ENCODE peak calls at places on chromosomes 7 and 10, in five cellular contexts. One of them, this sample, is unnamed.

GRCh38 chr7:73717991-73718405 is 1.5 kb downstream of the STX1A start:
- DNase-seq in astrocyte: peak; percentile 90
- DNase-seq in lower lobe of right lung: no peak
- DNase-seq in sigmoid colon: no peak
- DNase-seq in B cell: peak; percentile 58
- DNase-seq in this sample: peak; percentile 91

GRCh38 chr7:130793855-130794618 is 60.0 kb upstream of the KLF14 start:
- DNase-seq in astrocyte: peak; percentile 33
- DNase-seq in lower lobe of right lung: no peak
- DNase-seq in sigmoid colon: no peak
- DNase-seq in B cell: no peak
- DNase-seq in this sample: no peak

GRCh38 chr7:106568680-106569499 is 92.1 kb downstream of the CCDC71L start:
- DNase-seq in astrocyte: peak; percentile 52
- DNase-seq in lower lobe of right lung: no peak
- DNase-seq in sigmoid colon: no peak
- DNase-seq in B cell: no peak
- DNase-seq in this sample: no peak

GRCh38 chr10:115005771-115006170 is 67.8 kb downstream of the TRUB1 start:
- DNase-seq in astrocyte: no peak
- DNase-seq in lower lobe of right lung: no peak
- DNase-seq in sigmoid colon: no peak
- DNase-seq in B cell: no peak
- DNase-seq in this sample: no peak

GRCh38 chr7:155860840-155861479 is 48.7 kb upstream of the SHH start:
- DNase-seq in astrocyte: peak; percentile 23
- DNase-seq in lower lobe of right lung: peak; percentile 86
- DNase-seq in sigmoid colon: peak; percentile 55
- DNase-seq in B cell: no peak
- DNase-seq in this sample: no peak

GRCh38 chr10:45673074-45673628 is 579 bp upstream of the ZFAND4 start:
- DNase-seq in astrocyte: peak; percentile 4
- DNase-seq in lower lobe of right lung: no peak
- DNase-seq in sigmoid colon: no peak
- DNase-seq in B cell: no peak
- DNase-seq in this sample: no peak

GRCh38 chr10:99172130-99172738 is 63.4 kb downstream of the HPSE2 start:
- DNase-seq in astrocyte: no peak
- DNase-seq in lower lobe of right lung: no peak
- DNase-seq in sigmoid colon: no peak
- DNase-seq in B cell: no peak
- DNase-seq in this sample: no peak

GRCh38 chr7:105775580-105775979 is 100.8 kb downstream of the ATXN7L1 start:
- DNase-seq in astrocyte: peak; percentile 18
- DNase-seq in lower lobe of right lung: no peak
- DNase-seq in sigmoid colon: no peak
- DNase-seq in B cell: no peak
- DNase-seq in this sample: no peak

GRCh38 chr7:118575393-118575948 is 351.0 kb downstream of the ANKRD7 start:
- DNase-seq in astrocyte: no peak
- DNase-seq in lower lobe of right lung: no peak
- DNase-seq in sigmoid colon: no peak
- DNase-seq in B cell: no peak
- DNase-seq in this sample: no peak

GRCh38 chr10:90317172-90317571 is 540.7 kb downstream of the HTR7 start:
- DNase-seq in astrocyte: no peak
- DNase-seq in lower lobe of right lung: no peak
- DNase-seq in sigmoid colon: no peak
- DNase-seq in B cell: no peak
- DNase-seq in this sample: no peak

GRCh38 chr7:20310963-20311742 is 19.5 kb upstream of the ITGB8 start:
- DNase-seq in astrocyte: no peak
- DNase-seq in lower lobe of right lung: no peak
- DNase-seq in sigmoid colon: no peak
- DNase-seq in B cell: no peak
- DNase-seq in this sample: no peak

DNA sequence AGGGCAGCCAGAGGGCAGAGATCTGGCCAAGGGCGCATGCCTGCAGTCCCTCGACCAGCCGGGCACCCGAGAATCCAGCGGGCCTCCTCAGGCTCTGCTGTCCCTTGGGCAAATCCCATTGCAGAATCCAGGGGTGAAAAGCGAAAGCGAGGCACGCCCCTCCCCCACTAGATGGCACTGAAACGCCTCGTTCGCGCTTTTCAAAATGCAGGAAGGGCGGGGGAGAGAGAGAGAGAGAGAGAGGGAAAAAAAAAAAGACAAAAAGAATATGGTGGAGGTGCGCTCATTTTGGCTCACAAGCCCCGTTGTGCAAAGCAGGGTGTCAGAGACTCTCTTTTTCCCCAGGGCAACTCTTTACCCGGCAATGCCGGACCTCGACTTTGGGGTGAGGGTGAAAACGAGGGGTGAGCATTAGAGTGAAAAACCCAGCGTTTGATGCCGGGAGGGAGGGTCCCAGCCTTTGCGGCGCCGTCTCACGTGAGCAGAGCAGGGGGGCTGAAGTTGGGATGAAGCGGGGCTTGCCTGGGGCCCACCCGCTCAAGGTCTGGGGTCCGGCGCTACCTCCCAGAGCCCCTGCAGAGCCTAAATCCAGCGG is 2.5 kb upstream of the TMEM178B start:
- DNase-seq in astrocyte: no peak
- DNase-seq in lower lobe of right lung: no peak
- DNase-seq in sigmoid colon: peak; percentile 72
- DNase-seq in B cell: no peak
- DNase-seq in this sample: no peak
- TF ChIP-seq CTCF in astrocyte: no peak
- TF ChIP-seq CTCF in lower lobe of right lung: peak; percentile 12
- TF ChIP-seq CTCF in sigmoid colon: no peak
- TF ChIP-seq CTCF in B cell: no peak
- TF ChIP-seq CTCF in this sample: no peak

GRCh38 chr7:116292381-116292780 is 82.0 kb downstream of the TES start:
- DNase-seq in astrocyte: no peak
- DNase-seq in lower lobe of right lung: no peak
- DNase-seq in sigmoid colon: no peak
- DNase-seq in B cell: no peak
- DNase-seq in this sample: no peak

GRCh38 chr7:116290740-116291139 is 80.4 kb downstream of the TES start:
- DNase-seq in astrocyte: no peak
- DNase-seq in lower lobe of right lung: no peak
- DNase-seq in sigmoid colon: no peak
- DNase-seq in B cell: no peak
- DNase-seq in this sample: no peak

GRCh38 chr7:116291937-116292336 is 81.6 kb downstream of the TES start:
- DNase-seq in astrocyte: no peak
- DNase-seq in lower lobe of right lung: no peak
- DNase-seq in sigmoid colon: no peak
- DNase-seq in B cell: no peak
- DNase-seq in this sample: no peak

GRCh38 chr7:116293633-116294032 is 83.3 kb downstream of the TES start:
- DNase-seq in astrocyte: no peak
- DNase-seq in lower lobe of right lung: no peak
- DNase-seq in sigmoid colon: no peak
- DNase-seq in B cell: no peak
- DNase-seq in this sample: no peak

GRCh38 chr7:116293139-116293538 is 82.8 kb downstream of the TES start:
- DNase-seq in astrocyte: no peak
- DNase-seq in lower lobe of right lung: no peak
- DNase-seq in sigmoid colon: no peak
- DNase-seq in B cell: no peak
- DNase-seq in this sample: no peak
- TF ChIP-seq CTCF in astrocyte: peak; percentile 14
- TF ChIP-seq CTCF in lower lobe of right lung: no peak
- TF ChIP-seq CTCF in sigmoid colon: no peak
- TF ChIP-seq CTCF in B cell: no peak
- TF ChIP-seq CTCF in this sample: no peak

DNA sequence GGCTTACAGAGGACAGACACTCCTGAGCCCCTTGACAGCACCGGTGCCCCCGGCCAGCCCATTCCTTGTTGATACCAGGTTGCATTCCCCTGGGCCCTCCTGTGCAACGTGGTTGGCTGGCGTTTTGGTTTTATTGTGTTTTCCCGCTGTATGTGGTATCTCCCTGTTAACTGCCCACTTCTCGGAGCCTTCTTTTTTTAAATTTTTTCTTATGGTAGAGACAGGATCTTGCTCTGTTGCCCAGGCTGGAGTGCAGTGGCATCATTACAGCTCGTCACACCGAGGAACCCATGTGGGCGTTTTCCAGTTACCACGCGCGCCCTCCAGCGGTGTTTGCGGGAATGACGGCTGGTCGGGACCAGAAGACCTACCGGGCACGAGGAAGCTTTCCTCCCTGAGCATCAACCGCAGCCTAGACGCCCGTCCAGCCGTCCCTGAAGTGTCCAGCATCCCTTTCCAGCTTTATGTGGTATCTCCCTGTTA is 16.9 kb upstream of the ZFAND2A start:
- DNase-seq in astrocyte: no peak
- DNase-seq in lower lobe of right lung: peak; percentile 86
- DNase-seq in sigmoid colon: no peak
- DNase-seq in B cell: peak; percentile 70
- DNase-seq in this sample: peak; percentile 66
- TF ChIP-seq CTCF in astrocyte: peak; percentile 47
- TF ChIP-seq CTCF in lower lobe of right lung: peak; percentile 64
- TF ChIP-seq CTCF in sigmoid colon: peak; percentile 39
- TF ChIP-seq CTCF in B cell: peak; percentile 60
- TF ChIP-seq CTCF in this sample: no peak

DNA sequence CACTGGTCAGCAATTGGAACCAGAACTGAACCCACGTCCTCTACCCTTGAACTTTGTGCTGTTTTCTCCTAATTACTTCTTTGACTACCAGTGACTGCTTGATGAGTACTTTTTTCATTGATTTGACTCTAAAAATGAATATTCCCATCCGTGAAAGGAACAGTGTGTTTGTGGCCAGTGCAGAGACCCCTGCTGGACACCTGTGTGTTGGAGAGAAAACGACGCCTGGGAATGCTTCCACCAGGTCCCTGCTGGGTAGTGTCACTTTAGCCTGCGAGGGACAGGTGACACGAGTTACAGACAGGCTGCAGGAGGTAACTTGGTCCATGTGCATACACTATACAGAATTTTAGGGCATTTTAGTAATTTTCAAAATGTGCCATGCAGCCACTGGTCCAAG is 6.8 kb upstream of the GJD4 start:
- DNase-seq in astrocyte: no peak
- DNase-seq in lower lobe of right lung: no peak
- DNase-seq in sigmoid colon: no peak
- DNase-seq in B cell: no peak
- DNase-seq in this sample: no peak
- TF ChIP-seq CTCF in astrocyte: peak; percentile 21
- TF ChIP-seq CTCF in lower lobe of right lung: no peak
- TF ChIP-seq CTCF in sigmoid colon: no peak
- TF ChIP-seq CTCF in B cell: no peak
- TF ChIP-seq CTCF in this sample: no peak

GRCh38 chr7:134691820-134692705 is 45.4 kb downstream of the BPGM start:
- DNase-seq in astrocyte: peak; percentile 86
- DNase-seq in lower lobe of right lung: no peak
- DNase-seq in sigmoid colon: no peak
- DNase-seq in B cell: no peak
- DNase-seq in this sample: no peak

GRCh38 chr7:134694767-134695166 is 48.1 kb downstream of the BPGM start:
- DNase-seq in astrocyte: no peak
- DNase-seq in lower lobe of right lung: no peak
- DNase-seq in sigmoid colon: no peak
- DNase-seq in B cell: no peak
- DNase-seq in this sample: no peak

GRCh38 chr7:134695321-134695860 is 48.7 kb downstream of the BPGM start:
- DNase-seq in astrocyte: peak; percentile 52
- DNase-seq in lower lobe of right lung: no peak
- DNase-seq in sigmoid colon: no peak
- DNase-seq in B cell: no peak
- DNase-seq in this sample: no peak

GRCh38 chr7:134694299-134694698 is 47.6 kb downstream of the BPGM start:
- DNase-seq in astrocyte: no peak
- DNase-seq in lower lobe of right lung: no peak
- DNase-seq in sigmoid colon: no peak
- DNase-seq in B cell: no peak
- DNase-seq in this sample: no peak

GRCh38 chr7:134693256-134693655 is 46.6 kb downstream of the BPGM start:
- DNase-seq in astrocyte: peak; percentile 96
- DNase-seq in lower lobe of right lung: no peak
- DNase-seq in sigmoid colon: no peak
- DNase-seq in B cell: no peak
- DNase-seq in this sample: no peak
- TF ChIP-seq CTCF in astrocyte: no peak
- TF ChIP-seq CTCF in lower lobe of right lung: no peak
- TF ChIP-seq CTCF in sigmoid colon: no peak
- TF ChIP-seq CTCF in B cell: no peak
- TF ChIP-seq CTCF in this sample: no peak

DNA sequence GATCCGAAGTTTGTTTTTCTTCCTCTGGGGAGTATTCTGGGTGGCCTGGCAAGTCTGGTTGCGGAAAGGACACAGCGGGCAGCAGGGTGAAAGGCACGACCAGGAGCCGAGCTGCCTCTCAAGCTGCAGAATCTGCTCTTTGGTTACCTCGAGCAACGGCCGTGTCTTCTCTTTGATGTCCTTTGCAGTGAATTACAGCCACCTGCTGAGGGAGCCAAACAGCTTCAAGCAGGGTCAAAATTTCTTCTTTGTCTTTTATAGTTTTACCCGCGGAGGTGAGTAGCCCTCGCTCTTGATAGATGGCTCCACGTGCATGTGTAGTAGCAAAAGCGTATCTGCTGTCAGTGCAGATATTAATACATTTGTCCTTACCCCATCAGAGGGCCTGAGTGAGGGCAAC is 177.3 kb upstream of the MBL2 start:
- DNase-seq in astrocyte: no peak
- DNase-seq in lower lobe of right lung: no peak
- DNase-seq in sigmoid colon: no peak
- DNase-seq in B cell: no peak
- DNase-seq in this sample: no peak
- TF ChIP-seq CTCF in astrocyte: no peak
- TF ChIP-seq CTCF in lower lobe of right lung: no peak
- TF ChIP-seq CTCF in sigmoid colon: no peak
- TF ChIP-seq CTCF in B cell: no peak
- TF ChIP-seq CTCF in this sample: no peak

DNA sequence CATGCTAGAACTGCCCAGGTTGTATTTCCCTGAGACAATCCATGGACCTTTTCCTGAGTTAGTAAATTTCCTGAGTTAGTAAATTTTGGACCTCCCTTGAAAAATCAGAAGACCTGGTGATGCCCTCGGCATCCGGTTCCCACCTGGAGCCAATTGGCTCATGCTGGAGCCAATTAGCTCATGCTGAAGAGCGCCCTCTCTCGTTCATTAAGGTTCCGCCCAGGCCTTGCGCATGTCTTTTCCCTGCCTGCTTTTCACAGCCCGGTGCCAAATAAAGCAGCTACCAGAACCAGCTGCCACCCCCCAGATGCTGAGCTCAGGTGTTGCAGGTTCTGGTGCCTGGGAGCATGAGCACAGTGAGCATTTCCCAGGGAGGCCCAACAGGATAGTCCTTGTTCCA is 96.2 kb downstream of the APBB1IP start:
- DNase-seq in astrocyte: no peak
- DNase-seq in lower lobe of right lung: no peak
- DNase-seq in sigmoid colon: no peak
- DNase-seq in B cell: no peak
- DNase-seq in this sample: no peak
- TF ChIP-seq CTCF in astrocyte: no peak
- TF ChIP-seq CTCF in lower lobe of right lung: no peak
- TF ChIP-seq CTCF in sigmoid colon: no peak
- TF ChIP-seq CTCF in B cell: no peak
- TF ChIP-seq CTCF in this sample: peak; percentile 16

GRCh38 chr10:101482568-101482967 is 105.5 kb downstream of the POLL start:
- DNase-seq in astrocyte: no peak
- DNase-seq in lower lobe of right lung: no peak
- DNase-seq in sigmoid colon: no peak
- DNase-seq in B cell: no peak
- DNase-seq in this sample: no peak
- TF ChIP-seq CTCF in astrocyte: no peak
- TF ChIP-seq CTCF in lower lobe of right lung: no peak
- TF ChIP-seq CTCF in sigmoid colon: no peak
- TF ChIP-seq CTCF in B cell: no peak
- TF ChIP-seq CTCF in this sample: no peak

GRCh38 chr7:6718124-6718523 is 11.4 kb upstream of the ZNF12 start:
- DNase-seq in astrocyte: no peak
- DNase-seq in lower lobe of right lung: no peak
- DNase-seq in sigmoid colon: no peak
- DNase-seq in B cell: no peak
- DNase-seq in this sample: no peak
- TF ChIP-seq CTCF in astrocyte: no peak
- TF ChIP-seq CTCF in lower lobe of right lung: no peak
- TF ChIP-seq CTCF in sigmoid colon: no peak
- TF ChIP-seq CTCF in B cell: no peak
- TF ChIP-seq CTCF in this sample: peak; percentile 36